ENCODE peak calls at places on chromosomes 3 and 15, in four cellular contexts. B, L, R and Q are unnamed samples.
A peak's percentile ranks its signal among the peaks of the same experiment; 100 is the strongest.

GRCh38 chr15:101187820-101188516 is 63.9 kb downstream of the CHSY1 start:
- DNase-seq in L (peak; percentile 90), R (peak; percentile 36), B (no peak), Q (no peak)

GRCh38 chr3:71048948-71049347 is 534.6 kb downstream of the FOXP1 start:
- DNase-seq in L (no peak), B (no peak), R (no peak), Q (no peak)

GRCh38 chr3:122620399-122620798 is 42.9 kb downstream of the PARP15 start:
- DNase-seq in R (no peak), L (no peak), B (no peak), Q (no peak)

GRCh38 chr3:43177092-43177491 is 71.2 kb upstream of the POMGNT2 start:
- DNase-seq in L (no peak), R (no peak), B (no peak), Q (no peak)

GRCh38 chr3:112650472-112650871 is 9.5 kb upstream of the CCDC80 start:
- DNase-seq in L (no peak), R (no peak), B (no peak), Q (no peak)

GRCh38 chr15:51398676-51399075 is 57.2 kb downstream of the GLDN start:
- DNase-seq in L (no peak), B (no peak), R (no peak), Q (no peak)

GRCh38 chr3:141105828-141106628 is 54.9 kb downstream of the SPSB4 start:
- DNase-seq in B (peak; percentile 56), R (peak; percentile 30), L (peak; percentile 20), Q (peak; percentile 38)

GRCh38 chr15:33894193-33894592 is 74.1 kb upstream of the CHRM5 start:
- DNase-seq in B (no peak), L (no peak), R (no peak), Q (no peak)

GRCh38 chr3:126035362-126036050 is 48.4 kb downstream of the SLC41A3 start:
- DNase-seq in L (no peak), R (no peak), B (no peak), Q (no peak)

GRCh38 chr15:99568548-99569352 is 3.0 kb downstream of the MEF2A start:
- DNase-seq in R (no peak), L (no peak), B (no peak), Q (no peak)

GRCh38 chr3:35670408-35670807 is 31.1 kb downstream of the ARPP21 start:
- DNase-seq in R (no peak), L (no peak), B (no peak), Q (no peak)

GRCh38 chr3:12815719-12816118 is 19.2 kb downstream of the CAND2 start:
- DNase-seq in L (no peak), R (no peak), B (no peak), Q (no peak)

GRCh38 chr3:12813967-12814366 is 17.5 kb downstream of the CAND2 start:
- DNase-seq in B (no peak), R (no peak), L (no peak), Q (no peak)

GRCh38 chr3:12816521-12817340 is 20.3 kb downstream of the CAND2 start:
- DNase-seq in R (no peak), L (no peak), B (no peak), Q (no peak)

GRCh38 chr3:12817341-12817705 is 20.8 kb downstream of the CAND2 start:
- DNase-seq in L (no peak), B (no peak), R (no peak), Q (no peak)

GRCh38 chr3:12815078-12815477 is 18.6 kb downstream of the CAND2 start:
- DNase-seq in R (no peak), L (no peak), B (no peak), Q (no peak)
- TF ChIP-seq SPI1 in R (no peak), L (no peak), B (no peak), Q (no peak)

GRCh38 chr15:63332367-63333078 is 49.1 kb downstream of the CA12 start:
- DNase-seq in L (no peak), B (no peak), R (no peak), Q (no peak)
- TF ChIP-seq SPI1 in L (no peak), B (no peak), R (no peak), Q (no peak)

GRCh38 chr3:65713016-65713415 is 325.7 kb downstream of the MAGI1 start:
- DNase-seq in B (no peak), R (no peak), L (no peak), Q (no peak)
- TF ChIP-seq SPI1 in B (no peak), R (no peak), L (no peak), Q (no peak)

GRCh38 chr3:134126153-134126552 is 96.4 kb upstream of the SLCO2A1 start:
- DNase-seq in B (no peak), R (no peak), L (no peak), Q (no peak)
- TF ChIP-seq SPI1 in B (no peak), R (no peak), L (no peak), Q (no peak)